ENCODE peak calls at places on chromosome 5, in seven cellular contexts. X is HL-60, T is hippocampal formation, P is cerebellar nuclear complex, B is prostate gland, W is AG09309, I is myocyte. R is an unnamed sample.

GRCh38 chr5:178394074-178394473 is 161.5 kb upstream of the PHYKPL start:
- DNase-seq in W (no peak), X (no peak), T (no peak), P (no peak), B (no peak), I (peak; percentile 60), R (no peak)

GRCh38 chr5:142900926-142901325 is 130.7 kb downstream of the ARHGAP26 start:
- DNase-seq in X (no peak), T (no peak), P (no peak), I (peak; percentile 54), B (no peak), W (peak; percentile 73), R (peak; percentile 78)

GRCh38 chr5:179407191-179408175 is 62.2 kb upstream of the ADAMTS2 start:
- DNase-seq in I (peak; percentile 13), P (no peak), X (no peak), B (no peak), W (peak; percentile 28), T (no peak), R (no peak)

GRCh38 chr5:169160405-169160901 is 140.5 kb downstream of the SLIT3 start:
- DNase-seq in T (no peak), X (no peak), W (no peak), P (no peak), B (no peak), I (no peak), R (no peak)

GRCh38 chr5:111892949-111893348 is 136.0 kb upstream of the NREP start:
- DNase-seq in W (peak; percentile 4), P (no peak), B (no peak), T (no peak), I (peak; percentile 63), X (no peak), R (peak; percentile 7)

GRCh38 chr5:75049581-75050274 is 2.6 kb downstream of the GCNT4 start:
- DNase-seq in B (peak; percentile 28), T (no peak), I (peak; percentile 60), X (peak; percentile 7), W (no peak), P (no peak), R (no peak)

GRCh38 chr5:57209316-57210040 is 35.6 kb downstream of the GPBP1 start:
- DNase-seq in X (no peak), W (no peak), P (no peak), B (no peak), T (no peak), I (peak; percentile 7), R (no peak)

GRCh38 chr5:40413747-40414146 is 266.0 kb upstream of the PTGER4 start:
- DNase-seq in I (no peak), P (no peak), W (no peak), B (no peak), X (no peak), T (no peak), R (no peak)

GRCh38 chr5:62206150-62206829 is 99.7 kb upstream of the KIF2A start:
- DNase-seq in X (no peak), T (no peak), P (no peak), I (peak; percentile 6), W (no peak), B (no peak), R (no peak)

GRCh38 chr5:116360008-116360853 is 214.4 kb downstream of the SEMA6A start:
- DNase-seq in X (no peak), W (no peak), B (peak; percentile 8), T (no peak), I (peak; percentile 89), P (peak; percentile 30), R (no peak)

GRCh38 chr5:143393516-143393915 is 10.0 kb downstream of the NR3C1 start:
- DNase-seq in T (no peak), P (no peak), X (no peak), W (no peak), B (no peak), I (no peak), R (no peak)

GRCh38 chr5:14107536-14107935 is 35.6 kb upstream of the TRIO start:
- DNase-seq in X (no peak), I (no peak), B (no peak), P (no peak), W (no peak), T (no peak), R (no peak)

GRCh38 chr5:171152382-171152781 is 156.7 kb upstream of the TLX3 start:
- DNase-seq in W (peak; percentile 7), P (no peak), X (no peak), T (no peak), I (peak; percentile 8), B (no peak), R (peak; percentile 4)

GRCh38 chr5:77852514-77853352 is 76.6 kb upstream of the TBCA start:
- DNase-seq in P (peak; percentile 39), X (no peak), B (no peak), I (peak; percentile 62), T (peak; percentile 52), W (no peak), R (peak; percentile 59)

GRCh38 chr5:176817864-176818377 is 7.6 kb downstream of the UNC5A start:
- DNase-seq in T (peak; percentile 17), W (no peak), B (no peak), P (no peak), I (peak; percentile 24), X (no peak), R (no peak)

GRCh38 chr5:53406630-53407316 is 73.7 kb upstream of the FST start:
- DNase-seq in I (peak; percentile 69), B (no peak), X (no peak), W (no peak), P (no peak), T (no peak), R (peak; percentile 77)

R was measured in skeletal muscle cell.